ENCODE peak calls at places on chromosomes 3 and 15, in ten cellular contexts. B, F, G, K, M, T, S, N, J and O are unnamed samples.

GRCh38 chr15:82966671-82967071 is 14.2 kb upstream of the HOMER2 start:
- DNase-seq in N (no peak), K (no peak), M (no peak), J (no peak), T (no peak), F (no peak), G (no peak), B (no peak), S (no peak), O (no peak)

GRCh38 chr15:101294731-101295606 is at the start of gene SNRPA1:
- DNase-seq in K (peak; percentile 95), G (peak; percentile 97), F (peak; percentile 91), J (peak; percentile 96), B (peak; percentile 99), T (peak; percentile 99), M (peak; percentile 100), N (peak; percentile 95), S (peak; percentile 87), O (peak; percentile 84)

GRCh38 chr15:94305133-94305532 is 73.8 kb downstream of the MCTP2 start:
- DNase-seq in N (no peak), M (no peak), B (no peak), F (no peak), J (no peak), G (no peak), T (no peak), K (no peak), S (no peak), O (no peak)

GRCh38 chr3:194095902-194096301 is 40.0 kb upstream of the HES1 start:
- DNase-seq in T (no peak), J (no peak), B (no peak), G (no peak), F (no peak), N (no peak), M (no peak), S (no peak), K (no peak), O (no peak)

GRCh38 chr15:62068071-62068786 is 1.5 kb downstream of the C2CD4A start:
- DNase-seq in T (peak; percentile 68), G (peak; percentile 27), J (peak; percentile 17), M (peak; percentile 81), F (no peak), B (peak; percentile 77), S (peak; percentile 65), K (peak; percentile 67), N (no peak), O (peak; percentile 25)

GRCh38 chr3:153688541-153689120 is 432.6 kb upstream of the ARHGEF26 start:
- DNase-seq in S (no peak), J (no peak), T (no peak), K (no peak), F (no peak), N (no peak), G (no peak), M (no peak), B (no peak), O (no peak)

GRCh38 chr15:58543664-58544335 is 112.0 kb downstream of the LIPC start:
- DNase-seq in G (no peak), J (no peak), F (no peak), K (no peak), S (no peak), M (no peak), N (no peak), T (no peak), B (no peak), O (no peak)

GRCh38 chr3:180049391-180049790 is 12.7 kb upstream of the PEX5L start:
- DNase-seq in B (peak; percentile 28), S (no peak), F (no peak), J (no peak), N (no peak), G (no peak), T (no peak), M (no peak), K (no peak), O (no peak)

GRCh38 chr15:69531302-69532027 is 78.8 kb downstream of the RPLP1 start:
- DNase-seq in F (no peak), M (no peak), G (peak; percentile 9), S (no peak), T (no peak), N (no peak), K (no peak), B (no peak), J (no peak), O (no peak)

GRCh38 chr15:45319472-45320214 is 58.7 kb downstream of the GATM start:
- DNase-seq in T (no peak), G (no peak), F (no peak), B (peak; percentile 3), J (no peak), S (no peak), K (no peak), M (no peak), N (no peak), O (no peak)

GRCh38 chr3:192409203-192409837 is 318.0 kb downstream of the FGF12 start:
- DNase-seq in J (peak; percentile 14), S (peak; percentile 72), K (peak; percentile 65), F (peak; percentile 18), T (peak; percentile 53), M (peak; percentile 77), N (no peak), G (peak; percentile 49), B (peak; percentile 60), O (no peak)

GRCh38 chr15:32677238-32677750 is 35.8 kb downstream of the SCG5 start:
- DNase-seq in T (no peak), B (no peak), G (no peak), M (no peak), N (no peak), S (peak; percentile 92), J (no peak), F (no peak), K (no peak), O (peak; percentile 96)

GRCh38 chr3:43885908-43886618 is 195.3 kb downstream of the ABHD5 start:
- DNase-seq in S (no peak), M (no peak), F (no peak), B (no peak), G (no peak), J (no peak), N (no peak), T (no peak), K (no peak), O (no peak)

GRCh38 chr15:73955851-73956250 is 29.6 kb downstream of the LOXL1 start:
- DNase-seq in F (no peak), M (no peak), B (no peak), K (no peak), S (no peak), T (no peak), G (no peak), J (no peak), N (no peak), O (no peak)